ENCODE peak calls at places on chromosomes 5 and 9, in ten cellular contexts. D is A549, B is HCT116, Z is GM12878, K is HepG2, Q is SK-N-SH, F is WTC11, I is endothelial cell of umbilical vein, U is NB4, C is H1. O is an unnamed sample.
A peak's percentile ranks its signal among the peaks of the same experiment; 100 is the strongest.

GRCh38 chr5:124630767-124631704 is 115.4 kb downstream of the ZNF608 start:
- DNase-seq in D (no peak), B (no peak), Z (no peak), K (no peak), Q (no peak), F (no peak), I (no peak), U (no peak), C (no peak), O (no peak)

GRCh38 chr5:72248352-72249032 is 71.5 kb downstream of the MRPS27 start:
- DNase-seq in D (peak; percentile 67), B (peak; percentile 71), Z (no peak), K (no peak), Q (no peak), F (no peak), I (peak; percentile 97), U (no peak), C (no peak), O (peak; percentile 49)

GRCh38 chr5:14216902-14217301 is 73.8 kb downstream of the TRIO start:
- DNase-seq in D (no peak), B (no peak), Z (no peak), K (peak; percentile 23), Q (no peak), F (peak; percentile 44), I (no peak), U (no peak), C (peak; percentile 38), O (no peak)

GRCh38 chr9:31302620-31303418 is 1081.6 kb upstream of the ACO1 start:
- DNase-seq in D (no peak), B (no peak), Z (no peak), K (no peak), Q (no peak), F (no peak), I (no peak), U (no peak), C (no peak), O (no peak)

GRCh38 chr9:77648458-77649108 is 461 bp upstream of the GNA14 start:
- DNase-seq in D (no peak), B (no peak), Z (no peak), K (no peak), Q (no peak), F (peak; percentile 75), I (peak; percentile 51), U (peak; percentile 6), C (no peak), O (no peak)

GRCh38 chr5:178108446-178108845 is 4.9 kb upstream of the N4BP3 start:
- DNase-seq in D (no peak), B (no peak), Z (no peak), K (no peak), Q (no peak), F (no peak), I (no peak), U (no peak), C (no peak), O (no peak)

GRCh38 chr5:16673241-16673998 is 56.6 kb upstream of the RETREG1 start:
- DNase-seq in D (no peak), B (no peak), Z (no peak), K (no peak), Q (no peak), F (no peak), I (no peak), U (no peak), C (no peak), O (no peak)

GRCh38 chr5:157150995-157151394 is 8.3 kb upstream of the MED7 start:
- DNase-seq in D (no peak), B (no peak), Z (no peak), K (no peak), Q (no peak), F (no peak), I (no peak), U (no peak), C (no peak), O (no peak)

GRCh38 chr5:160311491-160312138 is 749 bp downstream of the CCNJL start:
- DNase-seq in D (peak; percentile 41), B (no peak), Z (no peak), K (no peak), Q (no peak), F (peak; percentile 14), I (peak; percentile 36), U (peak; percentile 56), C (no peak), O (no peak)

GRCh38 chr9:137873408-137873807 is 4.2 kb upstream of the CACNA1B start:
- DNase-seq in D (no peak), B (no peak), Z (no peak), K (no peak), Q (no peak), F (no peak), I (no peak), U (no peak), C (no peak), O (peak; percentile 3)

GRCh38 chr9:557601-558201 is 283.8 kb upstream of the DMRT1 start:
- DNase-seq in D (peak; percentile 91), B (peak; percentile 41), Z (no peak), K (peak; percentile 11), Q (no peak), F (no peak), I (no peak), U (no peak), C (no peak), O (no peak)

GRCh38 chr5:57824047-57824446 is 341.4 kb upstream of the ACTBL2 start:
- DNase-seq in D (peak; percentile 31), B (peak; percentile 95), Z (no peak), K (no peak), Q (no peak), F (no peak), I (no peak), U (no peak), C (no peak), O (no peak)

GRCh38 chr9:111992523-111992922 is 95.9 kb downstream of the UGCG start:
- DNase-seq in D (no peak), B (peak; percentile 61), Z (peak; percentile 77), K (no peak), Q (no peak), F (no peak), I (peak; percentile 37), U (no peak), C (no peak), O (no peak)

GRCh38 chr9:31823365-31823764 is 561.1 kb upstream of the ACO1 start:
- DNase-seq in D (no peak), B (no peak), Z (no peak), K (no peak), Q (no peak), F (no peak), I (no peak), U (no peak), C (no peak), O (no peak)

DNA sequence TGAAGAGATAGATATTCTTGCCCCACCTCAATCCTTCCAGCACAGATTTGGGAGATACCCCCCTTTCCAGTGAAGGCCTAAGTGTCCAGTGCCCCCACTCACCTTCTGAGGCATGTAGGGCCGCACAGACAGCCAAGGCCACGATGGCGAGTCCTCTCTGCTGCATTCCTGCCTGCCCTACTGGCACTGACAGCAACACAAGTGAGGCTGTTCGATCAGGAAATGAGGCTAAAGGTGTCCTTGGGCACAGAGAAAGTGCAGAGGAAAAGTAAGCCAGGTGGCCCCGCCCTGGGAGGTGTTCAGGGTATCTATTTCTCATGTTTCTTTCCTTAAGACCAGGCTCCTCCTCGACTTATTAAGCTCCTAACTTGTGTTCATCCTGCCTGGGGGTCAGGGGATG is at the start of gene CCL28:
- DNase-seq in D (no peak), B (no peak), Z (no peak), K (no peak), Q (no peak), F (no peak), I (no peak), U (no peak), C (no peak), O (no peak)
- TF ChIP-seq MAX in D (no peak), B (no peak), Z (no peak), K (no peak), Q (no peak), F (no peak), I (no peak), U (no peak), C (no peak), O (no peak)

GRCh38 chr5:67454957-67455561 is 258.5 kb upstream of the CD180 start:
- DNase-seq in D (no peak), B (no peak), Z (no peak), K (no peak), Q (no peak), F (no peak), I (no peak), U (no peak), C (no peak), O (no peak)

GRCh38 chr5:67453526-67453925 is 256.9 kb upstream of the CD180 start:
- DNase-seq in D (no peak), B (no peak), Z (no peak), K (no peak), Q (no peak), F (no peak), I (peak; percentile 14), U (no peak), C (no peak), O (no peak)

GRCh38 chr5:67462150-67462549 is 265.6 kb upstream of the CD180 start:
- DNase-seq in D (no peak), B (no peak), Z (no peak), K (no peak), Q (no peak), F (no peak), I (no peak), U (no peak), C (no peak), O (no peak)

GRCh38 chr5:67455987-67456386 is 259.4 kb upstream of the CD180 start:
- DNase-seq in D (no peak), B (no peak), Z (no peak), K (no peak), Q (no peak), F (no peak), I (no peak), U (no peak), C (no peak), O (no peak)

DNA sequence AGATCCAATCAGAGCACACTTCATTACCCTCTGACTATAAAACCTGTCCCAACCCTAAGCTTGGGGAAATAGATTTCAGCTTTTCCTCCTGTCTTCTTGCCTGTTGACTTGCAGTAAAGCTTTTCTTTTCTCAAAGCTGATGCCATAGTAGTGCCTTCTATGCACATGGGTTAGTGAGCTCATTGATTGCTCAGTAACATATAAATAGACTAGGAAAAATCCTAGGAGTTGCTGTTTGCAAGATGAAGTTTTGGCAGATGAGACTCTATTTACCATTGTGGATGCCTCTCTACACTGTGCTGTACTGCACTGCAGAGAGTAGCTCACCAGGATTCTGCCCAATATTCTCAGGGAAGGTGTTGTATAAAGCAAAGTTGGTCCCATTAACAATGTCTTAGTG is 262.6 kb upstream of the CD180 start:
- DNase-seq in D (no peak), B (no peak), Z (no peak), K (no peak), Q (no peak), F (no peak), I (no peak), U (no peak), C (no peak), O (no peak)
- TF ChIP-seq MAX in D (no peak), B (no peak), Z (no peak), K (no peak), Q (no peak), F (no peak), I (no peak), U (no peak), C (no peak), O (no peak)

GRCh38 chr5:170633235-170634041 is 129.6 kb downstream of the KCNIP1 start:
- DNase-seq in D (peak; percentile 69), B (peak; percentile 50), Z (peak; percentile 20), K (peak; percentile 27), Q (peak; percentile 88), F (peak; percentile 28), I (peak; percentile 83), U (peak; percentile 27), C (no peak), O (peak; percentile 69)
- TF ChIP-seq MAX in D (no peak), B (peak; percentile 43), Z (no peak), K (no peak), Q (no peak), F (no peak), I (no peak), U (peak; percentile 52), C (peak; percentile 63), O (no peak)

GRCh38 chr5:61416010-61416409 is 84.0 kb downstream of the ZSWIM6 start:
- DNase-seq in D (no peak), B (no peak), Z (no peak), K (no peak), Q (no peak), F (no peak), I (no peak), U (no peak), C (no peak), O (no peak)
- TF ChIP-seq MAX in D (no peak), B (no peak), Z (no peak), K (no peak), Q (no peak), F (no peak), I (no peak), U (no peak), C (no peak), O (no peak)

O was measured in K562.